ENCODE peak calls at places on chromosomes 6 and 20, in five cellular contexts. R, Z, M, J and N are unnamed samples.
A peak's percentile ranks its signal among the peaks of the same experiment; 100 is the strongest.

GRCh38 chr6:108453601-108454157 is 107.0 kb upstream of the FOXO3 start:
- DNase-seq in R (no peak), Z (no peak), M (no peak), J (no peak), N (no peak)

GRCh38 chr6:17679726-17680125 is 27.0 kb downstream of the NUP153 start:
- DNase-seq in R (no peak), Z (no peak), M (no peak), J (no peak), N (no peak)

GRCh38 chr6:73121421-73121993 is 103.8 kb downstream of the KHDC1L start:
- DNase-seq in R (no peak), Z (no peak), M (no peak), J (no peak), N (no peak)

GRCh38 chr6:108497883-108498282 is 62.8 kb upstream of the FOXO3 start:
- DNase-seq in R (no peak), Z (peak; percentile 39), M (no peak), J (no peak), N (peak; percentile 31)

GRCh38 chr6:17900011-17900410 is 87.4 kb downstream of the KIF13A start:
- DNase-seq in R (no peak), Z (no peak), M (no peak), J (no peak), N (no peak)

GRCh38 chr6:17710331-17710730 is 3.6 kb upstream of the NUP153 start:
- DNase-seq in R (no peak), Z (no peak), M (no peak), J (no peak), N (no peak)

GRCh38 chr20:59802471-59803221 is 130.8 kb downstream of the SYCP2 start:
- DNase-seq in R (no peak), Z (no peak), M (no peak), J (no peak), N (no peak)

GRCh38 chr6:170026272-170027110 is 264.4 kb downstream of the DLL1 start:
- DNase-seq in R (peak; percentile 88), Z (peak; percentile 79), M (peak; percentile 12), J (peak; percentile 98), N (peak; percentile 93)

GRCh38 chr6:150915156-150915555 is 49.7 kb downstream of the MTHFD1L start:
- DNase-seq in R (no peak), Z (no peak), M (no peak), J (no peak), N (no peak)

GRCh38 chr6:1983850-1984249 is 261.6 kb downstream of the GMDS start:
- DNase-seq in R (no peak), Z (no peak), M (no peak), J (no peak), N (no peak)

GRCh38 chr6:140012146-140012545 is 637.7 kb upstream of the CITED2 start:
- DNase-seq in R (no peak), Z (no peak), M (no peak), J (no peak), N (no peak)

GRCh38 chr6:6717953-6718352 is 129.4 kb downstream of the LY86 start:
- DNase-seq in R (no peak), Z (no peak), M (no peak), J (no peak), N (peak; percentile 56)

GRCh38 chr6:135493218-135493961 is 4.2 kb downstream of the AHI1 start:
- DNase-seq in R (no peak), Z (no peak), M (no peak), J (no peak), N (no peak)

GRCh38 chr6:69820438-69820837 is 23.6 kb upstream of the LMBRD1 start:
- DNase-seq in R (no peak), Z (no peak), M (no peak), J (no peak), N (peak; percentile 70)